ENCODE peak calls at places on chromosome 1, in ten cellular contexts. A is neural progenitor cell, R is MM.1S, X is lung, C is hepatocyte, K is bronchial epithelial cell, H is left ventricle myocardium inferior, S is adrenal gland, W is HL-60, J is lower leg skin. N is an unnamed sample.
A peak's percentile ranks its signal among the peaks of the same experiment; 100 is the strongest.

GRCh38 chr1:41503507-41504125 is 19.1 kb upstream of the EDN2 start:
- DNase-seq in A (no peak), R (no peak), X (no peak), C (no peak), K (no peak), H (no peak), S (no peak), W (no peak), J (no peak), N (no peak)

GRCh38 chr1:47395433-47395832 is 20.7 kb upstream of the FOXE3 start:
- DNase-seq in A (no peak), R (no peak), X (no peak), C (no peak), K (no peak), H (no peak), S (no peak), W (no peak), J (peak; percentile 31), N (no peak)

GRCh38 chr1:88998716-88999115 is 6.3 kb upstream of the KYAT3 start:
- DNase-seq in A (peak; percentile 71), R (peak; percentile 79), X (no peak), C (peak; percentile 75), K (peak; percentile 70), H (no peak), S (no peak), W (peak; percentile 38), J (no peak), N (no peak)

GRCh38 chr1:38152351-38153082 is 105.9 kb upstream of the POU3F1 start:
- DNase-seq in A (no peak), R (peak; percentile 43), X (no peak), C (peak; percentile 16), K (peak; percentile 54), H (no peak), S (no peak), W (no peak), J (no peak), N (no peak)

GRCh38 chr1:1925437-1926345 is 6.6 kb upstream of the TMEM52 start:
- DNase-seq in A (no peak), R (no peak), X (no peak), C (peak; percentile 2), K (no peak), H (no peak), S (peak; percentile 16), W (no peak), J (no peak), N (no peak)

GRCh38 chr1:201740609-201741231 is 88.2 kb upstream of the IPO9 start:
- DNase-seq in A (peak; percentile 48), R (peak; percentile 26), X (no peak), C (no peak), K (no peak), H (no peak), S (no peak), W (peak; percentile 31), J (no peak), N (no peak)

GRCh38 chr1:2609271-2610035 is 22.9 kb downstream of the PRXL2B start:
- DNase-seq in A (no peak), R (no peak), X (no peak), C (no peak), K (no peak), H (no peak), S (peak; percentile 4), W (no peak), J (peak; percentile 79), N (no peak)

GRCh38 chr1:7539772-7540175 is 231.3 kb upstream of the VAMP3 start:
- DNase-seq in A (peak; percentile 76), R (peak; percentile 14), X (peak; percentile 62), C (peak; percentile 79), K (peak; percentile 84), H (no peak), S (peak; percentile 41), W (peak; percentile 6), J (no peak), N (no peak)

GRCh38 chr1:12196641-12197482 is 30.1 kb downstream of the TNFRSF1B start:
- DNase-seq in A (peak; percentile 70), R (no peak), X (peak; percentile 56), C (peak; percentile 35), K (no peak), H (peak; percentile 49), S (peak; percentile 60), W (peak; percentile 98), J (no peak), N (no peak)

GRCh38 chr1:44576456-44577150 is 97.7 kb downstream of the TMEM53 start:
- DNase-seq in A (peak; percentile 61), R (no peak), X (no peak), C (no peak), K (peak; percentile 77), H (no peak), S (no peak), W (no peak), J (no peak), N (no peak)

GRCh38 chr1:51329443-51330325 is 678 bp downstream of the TTC39A start:
- DNase-seq in A (no peak), R (no peak), X (peak; percentile 78), C (peak; percentile 76), K (no peak), H (peak; percentile 68), S (peak; percentile 75), W (no peak), J (no peak), N (no peak)

GRCh38 chr1:8395433-8395866 is 77.5 kb downstream of the SLC45A1 start:
- DNase-seq in A (no peak), R (peak; percentile 45), X (no peak), C (no peak), K (no peak), H (no peak), S (no peak), W (peak; percentile 80), J (no peak), N (no peak)

DNA sequence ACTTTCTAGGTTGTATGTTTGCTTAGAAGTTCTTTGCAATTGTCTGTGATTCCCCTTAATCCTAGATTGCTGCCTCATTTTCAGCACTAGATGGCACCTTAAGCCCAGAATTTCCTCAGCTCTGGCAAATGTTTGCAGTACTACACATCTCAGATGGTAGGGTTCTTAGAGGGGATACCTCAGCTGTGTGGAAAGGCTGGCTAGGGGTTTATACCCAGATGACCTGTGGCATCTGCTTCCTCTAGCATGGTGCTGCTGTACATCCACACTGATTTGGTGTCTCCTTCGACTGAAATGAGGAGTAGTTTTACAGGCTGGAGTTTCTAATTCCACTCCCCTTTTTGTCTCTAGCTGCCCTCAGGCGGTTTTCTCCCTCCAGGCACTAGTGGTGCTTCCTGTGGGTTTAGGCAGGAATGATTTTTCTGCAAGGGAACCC is 23.5 kb downstream of the ASB17 start:
- DNase-seq in A (peak; percentile 63), R (peak; percentile 36), X (no peak), C (peak; percentile 58), K (peak; percentile 55), H (no peak), S (no peak), W (peak; percentile 48), J (no peak), N (peak; percentile 28)
- TF ChIP-seq CTCF in A (peak; percentile 71), R (peak; percentile 46), X (no peak), C (peak; percentile 70), K (peak; percentile 49), H (no peak), S (no peak), W (peak; percentile 69), J (no peak), N (peak; percentile 65)

DNA sequence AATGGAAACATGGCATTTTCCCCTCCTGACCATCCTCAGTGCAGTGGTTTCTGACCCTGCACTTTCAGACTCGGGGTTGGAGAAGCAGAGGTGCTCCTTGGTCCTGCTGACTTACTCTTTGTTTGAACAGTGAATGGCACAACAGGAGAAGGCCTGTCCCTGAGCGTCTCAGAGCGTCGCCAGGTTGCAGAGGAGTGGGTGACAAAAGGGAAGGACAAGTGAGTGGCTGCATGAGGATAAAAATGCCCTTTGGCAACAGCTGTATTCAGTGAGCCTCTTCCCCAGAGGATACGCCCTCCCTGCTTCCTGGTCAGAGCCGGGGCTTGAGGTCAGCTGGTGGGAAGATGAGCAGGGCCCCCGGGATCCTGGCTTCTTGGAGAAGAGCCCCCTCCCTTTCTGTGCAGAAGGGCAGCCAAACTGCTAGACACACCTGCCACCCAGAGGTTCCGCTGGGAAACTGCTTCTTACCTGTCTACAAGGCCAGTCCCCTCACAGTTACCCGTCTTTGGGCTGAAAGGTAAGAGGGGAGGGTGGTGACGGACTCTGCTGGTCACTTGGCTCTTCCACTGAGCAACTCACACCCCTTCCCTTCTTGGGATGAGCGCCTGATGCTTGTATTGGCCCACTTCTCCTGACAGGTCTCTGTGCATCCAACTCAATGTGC is 16.6 kb downstream of the NPL start:
- DNase-seq in A (peak; percentile 77), R (no peak), X (no peak), C (peak; percentile 27), K (no peak), H (no peak), S (no peak), W (no peak), J (no peak), N (no peak)
- TF ChIP-seq CTCF in A (peak; percentile 55), R (peak; percentile 9), X (no peak), C (peak; percentile 32), K (peak; percentile 19), H (no peak), S (no peak), W (no peak), J (no peak), N (no peak)

DNA sequence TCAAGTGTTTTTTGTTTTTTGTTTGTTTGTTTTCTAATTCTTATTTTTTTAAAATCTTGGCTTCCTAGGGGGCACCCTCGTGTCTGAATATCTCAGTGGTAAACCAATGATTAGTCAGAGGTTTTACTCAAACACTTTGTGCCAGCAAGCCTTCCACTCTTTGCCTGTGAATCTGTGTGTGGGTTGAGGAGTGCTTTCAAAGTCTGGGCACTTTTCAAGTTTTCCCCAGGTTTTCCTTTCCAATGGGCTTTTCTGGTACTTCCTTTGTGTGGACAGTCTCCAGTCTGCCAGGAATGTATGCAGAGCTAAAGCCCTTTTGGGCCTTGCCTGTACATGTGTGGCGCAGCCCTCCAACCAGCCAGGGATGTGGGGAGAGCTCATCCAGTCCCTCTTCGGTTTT is 9.7 kb upstream of the PPIE start:
- DNase-seq in A (no peak), R (no peak), X (peak; percentile 14), C (no peak), K (peak; percentile 58), H (no peak), S (no peak), W (no peak), J (no peak), N (no peak)
- TF ChIP-seq CTCF in A (no peak), R (no peak), X (no peak), C (no peak), K (no peak), H (no peak), S (no peak), W (no peak), J (no peak), N (no peak)

GRCh38 chr1:84225636-84226035 is 75.9 kb upstream of the SAMD13 start:
- DNase-seq in A (no peak), R (no peak), X (no peak), C (no peak), K (no peak), H (no peak), S (no peak), W (peak; percentile 61), J (no peak), N (no peak)

GRCh38 chr1:84223751-84224432 is 77.6 kb upstream of the SAMD13 start:
- DNase-seq in A (no peak), R (no peak), X (no peak), C (no peak), K (no peak), H (no peak), S (no peak), W (no peak), J (no peak), N (no peak)

DNA sequence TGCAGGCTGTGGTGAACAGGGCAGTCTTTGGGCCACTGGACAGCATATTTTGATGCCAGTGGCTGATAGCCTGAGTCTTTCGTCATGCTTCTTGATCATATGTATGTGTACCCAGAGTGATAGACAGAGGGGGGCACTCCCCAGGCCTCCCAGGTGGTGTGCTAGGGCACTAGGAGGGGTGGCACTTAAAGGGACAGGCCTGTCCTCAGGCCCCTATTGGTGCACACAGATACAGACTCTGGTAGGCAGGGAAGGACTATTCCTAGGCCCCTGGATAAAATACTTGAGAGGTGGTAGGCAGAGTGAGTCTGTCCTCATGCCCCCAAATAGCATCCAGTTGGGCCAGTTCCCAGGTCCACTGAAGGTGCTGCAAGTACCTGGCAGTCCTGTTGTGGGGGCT is 76.6 kb upstream of the SAMD13 start:
- DNase-seq in A (no peak), R (no peak), X (no peak), C (no peak), K (no peak), H (no peak), S (no peak), W (no peak), J (no peak), N (no peak)
- TF ChIP-seq CTCF in A (no peak), R (no peak), X (no peak), C (no peak), K (no peak), H (no peak), S (no peak), W (no peak), J (no peak), N (no peak)